ENCODE peak calls at places on chromosomes 7 and 10, in nine cellular contexts. H is DMS 273 treated with DMSO at 0.1 percent for 48 hours; R is stimulated activated CD8-positive, alpha-beta memory T cell treated with anti-CD3 and anti-CD28 coated beads, Interleukin-4, amount 100 ng/mL, for 48 hours; M is non-pigmented ciliary epithelial cell; O is ELF-1; A is activated CD8-positive, alpha-beta memory T cell treated with anti-CD3 and anti-CD28 coated beads for 4 hours; B is retina; K is cardiac muscle cell; Z is adipocyte. T is an unnamed sample.

GRCh38 chr10:119377905-119378736 is 164.4 kb downstream of the RGS10 start:
- DNase-seq in M (no peak), H (peak; percentile 84), R (no peak), A (no peak), O (peak; percentile 54), Z (no peak), K (no peak), B (peak; percentile 40), T (no peak)

GRCh38 chr7:50552921-50553320 is 12.3 kb downstream of the DDC start:
- DNase-seq in H (no peak), M (peak; percentile 8), A (no peak), O (no peak), K (peak; percentile 78), B (no peak), R (no peak), Z (peak; percentile 69), T (no peak)

GRCh38 chr10:103278862-103279298 is 1.9 kb downstream of the INA start:
- DNase-seq in K (peak; percentile 86), R (peak; percentile 77), B (peak; percentile 75), H (no peak), O (peak; percentile 73), A (no peak), Z (peak; percentile 79), M (no peak), T (peak; percentile 18)

GRCh38 chr7:256981-257646 is 32.9 kb upstream of the FOXL3 start:
- DNase-seq in K (no peak), H (no peak), A (no peak), B (no peak), O (no peak), R (no peak), M (no peak), Z (no peak), T (no peak)

GRCh38 chr7:28953628-28954027 is 4.5 kb downstream of the TRIL start:
- DNase-seq in Z (peak; percentile 27), H (no peak), K (no peak), M (no peak), B (no peak), A (no peak), R (no peak), O (peak; percentile 64), T (no peak)

GRCh38 chr10:72814134-72814790 is 79.3 kb upstream of the OIT3 start:
- DNase-seq in H (no peak), Z (peak; percentile 41), K (no peak), M (no peak), R (no peak), B (no peak), A (no peak), O (no peak), T (no peak)

GRCh38 chr10:86164912-86165311 is 201.7 kb downstream of the GRID1 start:
- DNase-seq in H (no peak), O (no peak), K (no peak), Z (no peak), A (no peak), R (no peak), M (no peak), B (no peak), T (no peak)

GRCh38 chr7:15561840-15562239 is at the start of gene AGMO:
- DNase-seq in O (no peak), B (no peak), R (no peak), Z (no peak), K (peak; percentile 14), A (no peak), H (no peak), M (no peak), T (no peak)

GRCh38 chr7:111789880-111790279 is 227.6 kb upstream of the IMMP2L start:
- DNase-seq in K (no peak), M (no peak), B (no peak), A (no peak), R (no peak), Z (peak; percentile 16), H (no peak), O (no peak), T (no peak)

GRCh38 chr7:55493416-55493815 is 78.9 kb downstream of the VOPP1 start:
- DNase-seq in H (no peak), M (no peak), B (no peak), O (no peak), K (no peak), Z (no peak), A (no peak), R (no peak), T (no peak)

GRCh38 chr10:102906507-102906906 is 11.6 kb upstream of the CNNM2 start:
- DNase-seq in M (no peak), K (no peak), Z (no peak), H (no peak), O (no peak), A (no peak), R (no peak), B (no peak), T (no peak)

GRCh38 chr7:105584165-105584564 is 2.9 kb upstream of the EFCAB10 start:
- DNase-seq in H (no peak), K (no peak), O (no peak), B (no peak), Z (no peak), A (no peak), M (no peak), R (no peak), T (no peak)

GRCh38 chr7:54076619-54077018 is 465.6 kb upstream of the VSTM2A start:
- DNase-seq in H (no peak), K (no peak), R (no peak), A (no peak), B (no peak), M (no peak), Z (no peak), O (no peak), T (no peak)

GRCh38 chr10:77201135-77202111 is 436.2 kb downstream of the KCNMA1 start:
- DNase-seq in R (no peak), M (no peak), A (no peak), H (no peak), Z (peak; percentile 37), B (no peak), O (peak; percentile 27), K (no peak), T (no peak)

GRCh38 chr10:22356324-22356873 is 11.1 kb downstream of the SPAG6 start:
- DNase-seq in K (no peak), A (no peak), H (no peak), Z (no peak), R (no peak), M (no peak), B (no peak), O (no peak), T (no peak)

GRCh38 chr7:34756691-34757090 is 98.7 kb downstream of the NPSR1 start:
- DNase-seq in O (no peak), B (peak; percentile 24), K (no peak), Z (no peak), H (no peak), R (no peak), A (no peak), M (no peak), T (no peak)

GRCh38 chr10:93580824-93581223 is 14.4 kb downstream of the FFAR4 start:
- DNase-seq in Z (no peak), K (no peak), O (peak; percentile 64), B (peak; percentile 78), R (no peak), A (no peak), H (no peak), M (no peak), T (no peak)

GRCh38 chr7:114392686-114393085 is 21.9 kb upstream of the FOXP2 start:
- DNase-seq in A (no peak), R (no peak), Z (peak; percentile 10), H (no peak), B (no peak), M (peak; percentile 27), O (no peak), K (no peak), T (no peak)

GRCh38 chr10:110399163-110400094 is 94.7 kb upstream of the SMNDC1 start:
- DNase-seq in M (peak; percentile 95), A (no peak), R (no peak), H (no peak), B (no peak), K (no peak), Z (peak; percentile 87), O (no peak), T (no peak)

GRCh38 chr10:117543245-117543998 is 876 bp downstream of the EMX2 start:
- DNase-seq in B (peak; percentile 81), M (no peak), A (no peak), K (no peak), H (no peak), R (peak; percentile 55), Z (no peak), O (peak; percentile 66), T (no peak)

GRCh38 chr7:82723411-82723810 is 279.8 kb upstream of the CACNA2D1 start:
- DNase-seq in H (no peak), A (no peak), B (no peak), R (no peak), M (no peak), K (no peak), Z (peak; percentile 31), O (no peak), T (no peak)

GRCh38 chr7:81470084-81470723 is 299.6 kb downstream of the HGF start:
- DNase-seq in A (no peak), B (peak; percentile 68), O (peak; percentile 69), M (no peak), H (peak; percentile 81), K (peak; percentile 81), Z (peak; percentile 86), R (peak; percentile 47), T (no peak)

GRCh38 chr7:155447603-155448002 is 10.3 kb upstream of the EN2 start:
- DNase-seq in O (no peak), A (no peak), Z (no peak), K (no peak), R (no peak), M (no peak), H (no peak), B (no peak), T (no peak)

GRCh38 chr10:91036807-91037405 is 116.0 kb upstream of the ANKRD1 start:
- DNase-seq in K (no peak), O (no peak), A (no peak), B (no peak), M (no peak), Z (no peak), H (no peak), R (no peak), T (no peak)

T was measured in central memory CD8-positive, alpha-beta T cell.